ENCODE peak calls at places on chromosome 13, in six cellular contexts. One of them, this sample, is unnamed.

GRCh38 chr13:91085127-91085526 is 262.4 kb upstream of the MIR17HG start:
- DNase-seq in SK-N-SH: no peak
- DNase-seq in fibroblast of lung: no peak
- DNase-seq in KBM-7: no peak
- DNase-seq in head of caudate nucleus: no peak
- DNase-seq in epithelial cell of esophagus: no peak
- DNase-seq in this sample: no peak

GRCh38 chr13:27534976-27535370 is 84.6 kb upstream of the MTIF3 start:
- DNase-seq in epithelial cell of esophagus: no peak
- DNase-seq in SK-N-SH: no peak
- DNase-seq in fibroblast of lung: no peak
- DNase-seq in head of caudate nucleus: no peak
- DNase-seq in KBM-7: no peak
- DNase-seq in this sample: no peak

GRCh38 chr13:72463561-72463960 is 263.9 kb downstream of the MZT1 start:
- DNase-seq in SK-N-SH: no peak
- DNase-seq in KBM-7: no peak
- DNase-seq in epithelial cell of esophagus: no peak
- DNase-seq in fibroblast of lung: peak
- DNase-seq in head of caudate nucleus: no peak
- DNase-seq in this sample: no peak

GRCh38 chr13:66714795-66715194 is 515.3 kb downstream of the PCDH9 start:
- DNase-seq in head of caudate nucleus: no peak
- DNase-seq in epithelial cell of esophagus: peak
- DNase-seq in fibroblast of lung: no peak
- DNase-seq in SK-N-SH: no peak
- DNase-seq in KBM-7: no peak
- DNase-seq in this sample: no peak

GRCh38 chr13:113735194-113735593 is 23.8 kb upstream of the TMEM255B start:
- DNase-seq in SK-N-SH: no peak
- DNase-seq in head of caudate nucleus: no peak
- DNase-seq in epithelial cell of esophagus: no peak
- DNase-seq in fibroblast of lung: no peak
- DNase-seq in KBM-7: no peak
- DNase-seq in this sample: no peak

GRCh38 chr13:112441779-112442310 is 65.7 kb downstream of the SPACA7 start:
- DNase-seq in KBM-7: no peak
- DNase-seq in epithelial cell of esophagus: no peak
- DNase-seq in SK-N-SH: no peak
- DNase-seq in head of caudate nucleus: no peak
- DNase-seq in fibroblast of lung: no peak
- DNase-seq in this sample: no peak

GRCh38 chr13:79767126-79767525 is 286.2 kb downstream of the NDFIP2 start:
- DNase-seq in SK-N-SH: no peak
- DNase-seq in KBM-7: no peak
- DNase-seq in epithelial cell of esophagus: peak
- DNase-seq in head of caudate nucleus: no peak
- DNase-seq in fibroblast of lung: no peak
- DNase-seq in this sample: no peak

GRCh38 chr13:51453959-51454703 is 1.3 kb upstream of the INTS6 start:
- DNase-seq in epithelial cell of esophagus: peak
- DNase-seq in head of caudate nucleus: peak
- DNase-seq in KBM-7: no peak
- DNase-seq in SK-N-SH: peak
- DNase-seq in fibroblast of lung: no peak
- DNase-seq in this sample: peak

GRCh38 chr13:59873856-59874255 is 289.9 kb downstream of the DIAPH3 start:
- DNase-seq in SK-N-SH: no peak
- DNase-seq in head of caudate nucleus: no peak
- DNase-seq in epithelial cell of esophagus: no peak
- DNase-seq in KBM-7: no peak
- DNase-seq in fibroblast of lung: no peak
- DNase-seq in this sample: no peak